ENCODE peak calls at places on chromosomes 13 and 19, in seven cellular contexts. One of them, this sample, is unnamed.

GRCh38 chr19:31252476-31252875 is 96.8 kb downstream of the TSHZ3 start:
- DNase-seq in kidney glomerular epithelial cell: no peak
- DNase-seq in GDM1: no peak
- DNase-seq in activated CD4-positive, alpha-beta T cell treated with anti-CD3 and anti-CD28 coated beads for 24 hours: no peak
- DNase-seq in dorsolateral prefrontal cortex: no peak
- DNase-seq in BJ: no peak
- DNase-seq in T follicular helper cell: no peak
- DNase-seq in this sample: no peak

GRCh38 chr13:77800219-77800618 is 102.7 kb downstream of the SLAIN1 start:
- DNase-seq in GDM1: no peak
- DNase-seq in T follicular helper cell: no peak
- DNase-seq in BJ: peak
- DNase-seq in dorsolateral prefrontal cortex: no peak
- DNase-seq in kidney glomerular epithelial cell: no peak
- DNase-seq in activated CD4-positive, alpha-beta T cell treated with anti-CD3 and anti-CD28 coated beads for 24 hours: no peak
- DNase-seq in this sample: no peak

GRCh38 chr13:39322836-39323585 is 280.0 kb downstream of the LHFPL6 start:
- DNase-seq in BJ: no peak
- DNase-seq in GDM1: no peak
- DNase-seq in dorsolateral prefrontal cortex: no peak
- DNase-seq in T follicular helper cell: no peak
- DNase-seq in activated CD4-positive, alpha-beta T cell treated with anti-CD3 and anti-CD28 coated beads for 24 hours: no peak
- DNase-seq in kidney glomerular epithelial cell: no peak
- DNase-seq in this sample: no peak

GRCh38 chr13:97359181-97360057 is 74.5 kb upstream of the RAP2A start:
- DNase-seq in dorsolateral prefrontal cortex: no peak
- DNase-seq in GDM1: peak
- DNase-seq in activated CD4-positive, alpha-beta T cell treated with anti-CD3 and anti-CD28 coated beads for 24 hours: no peak
- DNase-seq in kidney glomerular epithelial cell: peak
- DNase-seq in T follicular helper cell: peak
- DNase-seq in BJ: peak
- DNase-seq in this sample: peak

GRCh38 chr13:113839536-113840204 is 24.2 kb downstream of the GAS6 start:
- DNase-seq in activated CD4-positive, alpha-beta T cell treated with anti-CD3 and anti-CD28 coated beads for 24 hours: no peak
- DNase-seq in dorsolateral prefrontal cortex: no peak
- DNase-seq in BJ: no peak
- DNase-seq in GDM1: no peak
- DNase-seq in kidney glomerular epithelial cell: no peak
- DNase-seq in T follicular helper cell: no peak
- DNase-seq in this sample: no peak

GRCh38 chr13:110546933-110547332 is 14.6 kb downstream of the RAB20 start:
- DNase-seq in activated CD4-positive, alpha-beta T cell treated with anti-CD3 and anti-CD28 coated beads for 24 hours: no peak
- DNase-seq in dorsolateral prefrontal cortex: no peak
- DNase-seq in GDM1: no peak
- DNase-seq in kidney glomerular epithelial cell: peak
- DNase-seq in BJ: peak
- DNase-seq in T follicular helper cell: no peak
- DNase-seq in this sample: peak

GRCh38 chr13:35990196-35990595 is 141.0 kb downstream of the DCLK1 start:
- DNase-seq in dorsolateral prefrontal cortex: no peak
- DNase-seq in T follicular helper cell: no peak
- DNase-seq in BJ: no peak
- DNase-seq in GDM1: no peak
- DNase-seq in kidney glomerular epithelial cell: no peak
- DNase-seq in activated CD4-positive, alpha-beta T cell treated with anti-CD3 and anti-CD28 coated beads for 24 hours: no peak
- DNase-seq in this sample: no peak

GRCh38 chr13:102470283-102470920 is 68.6 kb upstream of the FGF14 start:
- DNase-seq in dorsolateral prefrontal cortex: no peak
- DNase-seq in activated CD4-positive, alpha-beta T cell treated with anti-CD3 and anti-CD28 coated beads for 24 hours: no peak
- DNase-seq in BJ: no peak
- DNase-seq in T follicular helper cell: no peak
- DNase-seq in GDM1: no peak
- DNase-seq in kidney glomerular epithelial cell: no peak
- DNase-seq in this sample: no peak

GRCh38 chr13:50612717-50613116 is 230.8 kb downstream of the DLEU7 start:
- DNase-seq in dorsolateral prefrontal cortex: no peak
- DNase-seq in GDM1: no peak
- DNase-seq in kidney glomerular epithelial cell: no peak
- DNase-seq in BJ: no peak
- DNase-seq in activated CD4-positive, alpha-beta T cell treated with anti-CD3 and anti-CD28 coated beads for 24 hours: no peak
- DNase-seq in T follicular helper cell: no peak
- DNase-seq in this sample: no peak

GRCh38 chr13:57030671-57031070 is 110.0 kb upstream of the PRR20A start:
- DNase-seq in activated CD4-positive, alpha-beta T cell treated with anti-CD3 and anti-CD28 coated beads for 24 hours: no peak
- DNase-seq in GDM1: no peak
- DNase-seq in BJ: no peak
- DNase-seq in T follicular helper cell: no peak
- DNase-seq in kidney glomerular epithelial cell: no peak
- DNase-seq in dorsolateral prefrontal cortex: no peak
- DNase-seq in this sample: no peak

GRCh38 chr19:35265126-35265995 is 3.4 kb upstream of the USF2 start:
- DNase-seq in GDM1: no peak
- DNase-seq in dorsolateral prefrontal cortex: peak
- DNase-seq in BJ: no peak
- DNase-seq in kidney glomerular epithelial cell: no peak
- DNase-seq in T follicular helper cell: no peak
- DNase-seq in activated CD4-positive, alpha-beta T cell treated with anti-CD3 and anti-CD28 coated beads for 24 hours: no peak
- DNase-seq in this sample: no peak

GRCh38 chr13:109427148-109427547 is 359.2 kb downstream of the IRS2 start:
- DNase-seq in kidney glomerular epithelial cell: no peak
- DNase-seq in T follicular helper cell: no peak
- DNase-seq in dorsolateral prefrontal cortex: no peak
- DNase-seq in BJ: peak
- DNase-seq in GDM1: no peak
- DNase-seq in activated CD4-positive, alpha-beta T cell treated with anti-CD3 and anti-CD28 coated beads for 24 hours: no peak
- DNase-seq in this sample: no peak

GRCh38 chr19:35279985-35280821 is 2.1 kb upstream of the HAMP start:
- DNase-seq in GDM1: no peak
- DNase-seq in dorsolateral prefrontal cortex: no peak
- DNase-seq in kidney glomerular epithelial cell: no peak
- DNase-seq in BJ: no peak
- DNase-seq in activated CD4-positive, alpha-beta T cell treated with anti-CD3 and anti-CD28 coated beads for 24 hours: no peak
- DNase-seq in T follicular helper cell: no peak
- DNase-seq in this sample: no peak

GRCh38 chr13:30865131-30866009 is 40.7 kb upstream of the MEDAG start:
- DNase-seq in kidney glomerular epithelial cell: peak
- DNase-seq in dorsolateral prefrontal cortex: peak
- DNase-seq in activated CD4-positive, alpha-beta T cell treated with anti-CD3 and anti-CD28 coated beads for 24 hours: peak
- DNase-seq in GDM1: peak
- DNase-seq in T follicular helper cell: peak
- DNase-seq in BJ: peak
- DNase-seq in this sample: no peak

GRCh38 chr13:74134777-74135305 is 637 bp upstream of the KLF12 start:
- DNase-seq in T follicular helper cell: peak
- DNase-seq in BJ: no peak
- DNase-seq in activated CD4-positive, alpha-beta T cell treated with anti-CD3 and anti-CD28 coated beads for 24 hours: peak
- DNase-seq in kidney glomerular epithelial cell: peak
- DNase-seq in GDM1: no peak
- DNase-seq in dorsolateral prefrontal cortex: no peak
- DNase-seq in this sample: no peak

GRCh38 chr19:39411006-39411831 is 1.2 kb upstream of the PLEKHG2 start:
- DNase-seq in dorsolateral prefrontal cortex: no peak
- DNase-seq in activated CD4-positive, alpha-beta T cell treated with anti-CD3 and anti-CD28 coated beads for 24 hours: no peak
- DNase-seq in T follicular helper cell: no peak
- DNase-seq in GDM1: no peak
- DNase-seq in BJ: no peak
- DNase-seq in kidney glomerular epithelial cell: no peak
- DNase-seq in this sample: no peak

GRCh38 chr13:46775385-46776065 is 21.4 kb downstream of the ESD start:
- DNase-seq in dorsolateral prefrontal cortex: no peak
- DNase-seq in T follicular helper cell: no peak
- DNase-seq in activated CD4-positive, alpha-beta T cell treated with anti-CD3 and anti-CD28 coated beads for 24 hours: no peak
- DNase-seq in kidney glomerular epithelial cell: no peak
- DNase-seq in BJ: no peak
- DNase-seq in GDM1: no peak
- DNase-seq in this sample: no peak

GRCh38 chr13:97385854-97386253 is 48.1 kb upstream of the RAP2A start:
- DNase-seq in dorsolateral prefrontal cortex: no peak
- DNase-seq in T follicular helper cell: no peak
- DNase-seq in activated CD4-positive, alpha-beta T cell treated with anti-CD3 and anti-CD28 coated beads for 24 hours: no peak
- DNase-seq in BJ: no peak
- DNase-seq in kidney glomerular epithelial cell: no peak
- DNase-seq in GDM1: no peak
- DNase-seq in this sample: no peak

GRCh38 chr13:106104281-106104901 is 431.1 kb downstream of the EFNB2 start:
- DNase-seq in T follicular helper cell: no peak
- DNase-seq in kidney glomerular epithelial cell: peak
- DNase-seq in BJ: peak
- DNase-seq in GDM1: no peak
- DNase-seq in dorsolateral prefrontal cortex: no peak
- DNase-seq in activated CD4-positive, alpha-beta T cell treated with anti-CD3 and anti-CD28 coated beads for 24 hours: no peak
- DNase-seq in this sample: peak

GRCh38 chr19:7561229-7561806 is 25.8 kb downstream of the PNPLA6 start:
- DNase-seq in T follicular helper cell: no peak
- DNase-seq in kidney glomerular epithelial cell: no peak
- DNase-seq in activated CD4-positive, alpha-beta T cell treated with anti-CD3 and anti-CD28 coated beads for 24 hours: no peak
- DNase-seq in dorsolateral prefrontal cortex: no peak
- DNase-seq in GDM1: no peak
- DNase-seq in BJ: no peak
- DNase-seq in this sample: no peak

GRCh38 chr13:70473912-70474311 is 365.7 kb upstream of the KLHL1 start:
- DNase-seq in dorsolateral prefrontal cortex: no peak
- DNase-seq in GDM1: no peak
- DNase-seq in kidney glomerular epithelial cell: no peak
- DNase-seq in activated CD4-positive, alpha-beta T cell treated with anti-CD3 and anti-CD28 coated beads for 24 hours: no peak
- DNase-seq in T follicular helper cell: no peak
- DNase-seq in BJ: no peak
- DNase-seq in this sample: no peak

GRCh38 chr19:2328401-2329161 is at the start of the genes LSM7 and SPPL2B:
- DNase-seq in dorsolateral prefrontal cortex: peak
- DNase-seq in GDM1: peak
- DNase-seq in kidney glomerular epithelial cell: peak
- DNase-seq in T follicular helper cell: peak
- DNase-seq in BJ: peak
- DNase-seq in activated CD4-positive, alpha-beta T cell treated with anti-CD3 and anti-CD28 coated beads for 24 hours: peak
- DNase-seq in this sample: peak

GRCh38 chr19:1490020-1490310 is 185 bp downstream of the PCSK4 start:
- DNase-seq in dorsolateral prefrontal cortex: no peak
- DNase-seq in GDM1: no peak
- DNase-seq in activated CD4-positive, alpha-beta T cell treated with anti-CD3 and anti-CD28 coated beads for 24 hours: no peak
- DNase-seq in BJ: no peak
- DNase-seq in T follicular helper cell: no peak
- DNase-seq in kidney glomerular epithelial cell: no peak
- DNase-seq in this sample: no peak

GRCh38 chr13:20521388-20521787 is 4.3 kb downstream of the CRYL1 start:
- DNase-seq in dorsolateral prefrontal cortex: no peak
- DNase-seq in T follicular helper cell: no peak
- DNase-seq in kidney glomerular epithelial cell: no peak
- DNase-seq in BJ: no peak
- DNase-seq in activated CD4-positive, alpha-beta T cell treated with anti-CD3 and anti-CD28 coated beads for 24 hours: no peak
- DNase-seq in GDM1: no peak
- DNase-seq in this sample: no peak

GRCh38 chr19:46944918-46945628 is 74.6 kb upstream of the NPAS1 start:
- DNase-seq in GDM1: no peak
- DNase-seq in T follicular helper cell: no peak
- DNase-seq in activated CD4-positive, alpha-beta T cell treated with anti-CD3 and anti-CD28 coated beads for 24 hours: no peak
- DNase-seq in BJ: no peak
- DNase-seq in kidney glomerular epithelial cell: no peak
- DNase-seq in dorsolateral prefrontal cortex: peak
- DNase-seq in this sample: no peak

GRCh38 chr13:77330009-77330471 is 3.1 kb upstream of the MYCBP2 start:
- DNase-seq in T follicular helper cell: no peak
- DNase-seq in GDM1: no peak
- DNase-seq in dorsolateral prefrontal cortex: no peak
- DNase-seq in activated CD4-positive, alpha-beta T cell treated with anti-CD3 and anti-CD28 coated beads for 24 hours: no peak
- DNase-seq in kidney glomerular epithelial cell: no peak
- DNase-seq in BJ: no peak
- DNase-seq in this sample: no peak

GRCh38 chr13:40982772-40983171 is 36.3 kb downstream of the ELF1 start:
- DNase-seq in BJ: no peak
- DNase-seq in T follicular helper cell: peak
- DNase-seq in kidney glomerular epithelial cell: no peak
- DNase-seq in activated CD4-positive, alpha-beta T cell treated with anti-CD3 and anti-CD28 coated beads for 24 hours: no peak
- DNase-seq in GDM1: peak
- DNase-seq in dorsolateral prefrontal cortex: no peak
- DNase-seq in this sample: no peak

GRCh38 chr13:27043013-27043412 is 128.6 kb downstream of the USP12 start:
- DNase-seq in T follicular helper cell: no peak
- DNase-seq in GDM1: peak
- DNase-seq in dorsolateral prefrontal cortex: peak
- DNase-seq in kidney glomerular epithelial cell: peak
- DNase-seq in activated CD4-positive, alpha-beta T cell treated with anti-CD3 and anti-CD28 coated beads for 24 hours: no peak
- DNase-seq in BJ: peak
- DNase-seq in this sample: peak

GRCh38 chr13:85825454-85825853 is 26.2 kb upstream of the SLITRK6 start:
- DNase-seq in GDM1: no peak
- DNase-seq in activated CD4-positive, alpha-beta T cell treated with anti-CD3 and anti-CD28 coated beads for 24 hours: no peak
- DNase-seq in kidney glomerular epithelial cell: no peak
- DNase-seq in dorsolateral prefrontal cortex: no peak
- DNase-seq in BJ: no peak
- DNase-seq in T follicular helper cell: no peak
- DNase-seq in this sample: no peak

GRCh38 chr13:109786457-109787134 is at the start of gene IRS2:
- DNase-seq in dorsolateral prefrontal cortex: peak
- DNase-seq in kidney glomerular epithelial cell: peak
- DNase-seq in BJ: peak
- DNase-seq in T follicular helper cell: peak
- DNase-seq in GDM1: peak
- DNase-seq in activated CD4-positive, alpha-beta T cell treated with anti-CD3 and anti-CD28 coated beads for 24 hours: peak
- DNase-seq in this sample: peak

GRCh38 chr19:8304841-8305621 is 3.1 kb downstream of the CD320 start:
- DNase-seq in BJ: no peak
- DNase-seq in T follicular helper cell: no peak
- DNase-seq in kidney glomerular epithelial cell: no peak
- DNase-seq in dorsolateral prefrontal cortex: peak
- DNase-seq in GDM1: no peak
- DNase-seq in activated CD4-positive, alpha-beta T cell treated with anti-CD3 and anti-CD28 coated beads for 24 hours: no peak
- DNase-seq in this sample: no peak

GRCh38 chr19:6086081-6086858 is 24.0 kb downstream of the RFX2 start:
- DNase-seq in T follicular helper cell: no peak
- DNase-seq in kidney glomerular epithelial cell: no peak
- DNase-seq in dorsolateral prefrontal cortex: no peak
- DNase-seq in GDM1: no peak
- DNase-seq in activated CD4-positive, alpha-beta T cell treated with anti-CD3 and anti-CD28 coated beads for 24 hours: no peak
- DNase-seq in BJ: no peak
- DNase-seq in this sample: no peak

GRCh38 chr13:111076156-111077013 is 38.7 kb upstream of the ARHGEF7 start:
- DNase-seq in dorsolateral prefrontal cortex: no peak
- DNase-seq in activated CD4-positive, alpha-beta T cell treated with anti-CD3 and anti-CD28 coated beads for 24 hours: no peak
- DNase-seq in kidney glomerular epithelial cell: no peak
- DNase-seq in T follicular helper cell: no peak
- DNase-seq in GDM1: no peak
- DNase-seq in BJ: no peak
- DNase-seq in this sample: no peak

GRCh38 chr19:4220188-4220587 is 9.1 kb upstream of the EBI3 start:
- DNase-seq in activated CD4-positive, alpha-beta T cell treated with anti-CD3 and anti-CD28 coated beads for 24 hours: no peak
- DNase-seq in GDM1: no peak
- DNase-seq in dorsolateral prefrontal cortex: no peak
- DNase-seq in kidney glomerular epithelial cell: no peak
- DNase-seq in T follicular helper cell: no peak
- DNase-seq in BJ: no peak
- DNase-seq in this sample: no peak

This sample was measured in kidney epithelial cell.